ENCODE peak calls at places on chromosomes 3 and 15, in ten cellular contexts. One of them, this sample, is unnamed.

GRCh38 chr15:83030021-83030420 is 18.6 kb upstream of the C15orf40 start:
- DNase-seq in AG10803: no peak
- DNase-seq in mucosa of descending colon: no peak
- DNase-seq in K562: no peak
- DNase-seq in HFFc6: peak
- DNase-seq in AG09309: no peak
- DNase-seq in astrocyte of the cerebellum: peak
- DNase-seq in cardiac fibroblast: no peak
- DNase-seq in stomach: no peak
- DNase-seq in IMR-90: peak
- DNase-seq in this sample: no peak

GRCh38 chr15:45114076-45114750 is at the start of the genes DUOX2 and DUOXA2:
- DNase-seq in AG10803: no peak
- DNase-seq in IMR-90: no peak
- DNase-seq in mucosa of descending colon: no peak
- DNase-seq in astrocyte of the cerebellum: no peak
- DNase-seq in stomach: peak
- DNase-seq in K562: no peak
- DNase-seq in cardiac fibroblast: no peak
- DNase-seq in HFFc6: no peak
- DNase-seq in AG09309: no peak
- DNase-seq in this sample: no peak

GRCh38 chr3:126672340-126672739 is 17.4 kb upstream of the TXNRD3 start:
- DNase-seq in AG10803: no peak
- DNase-seq in HFFc6: no peak
- DNase-seq in stomach: no peak
- DNase-seq in IMR-90: no peak
- DNase-seq in cardiac fibroblast: no peak
- DNase-seq in astrocyte of the cerebellum: no peak
- DNase-seq in mucosa of descending colon: no peak
- DNase-seq in AG09309: no peak
- DNase-seq in K562: no peak
- DNase-seq in this sample: no peak

GRCh38 chr3:179526989-179527391 is 35.7 kb upstream of the ACTL6A start:
- DNase-seq in astrocyte of the cerebellum: peak
- DNase-seq in mucosa of descending colon: no peak
- DNase-seq in AG09309: no peak
- DNase-seq in AG10803: peak
- DNase-seq in stomach: no peak
- DNase-seq in K562: no peak
- DNase-seq in cardiac fibroblast: peak
- DNase-seq in HFFc6: peak
- DNase-seq in IMR-90: peak
- DNase-seq in this sample: no peak

GRCh38 chr3:42739401-42740158 is 33.5 kb downstream of the CCDC13 start:
- DNase-seq in IMR-90: no peak
- DNase-seq in AG09309: no peak
- DNase-seq in HFFc6: no peak
- DNase-seq in stomach: no peak
- DNase-seq in cardiac fibroblast: no peak
- DNase-seq in mucosa of descending colon: no peak
- DNase-seq in astrocyte of the cerebellum: no peak
- DNase-seq in K562: no peak
- DNase-seq in AG10803: no peak
- DNase-seq in this sample: peak

GRCh38 chr3:113498221-113499005 is 16.5 kb downstream of the SPICE1 start:
- DNase-seq in AG10803: peak
- DNase-seq in stomach: no peak
- DNase-seq in cardiac fibroblast: peak
- DNase-seq in K562: no peak
- DNase-seq in mucosa of descending colon: no peak
- DNase-seq in AG09309: no peak
- DNase-seq in IMR-90: peak
- DNase-seq in astrocyte of the cerebellum: peak
- DNase-seq in HFFc6: peak
- DNase-seq in this sample: peak

GRCh38 chr15:64460737-64461576 is 579 bp downstream of the ZNF609 start:
- DNase-seq in HFFc6: peak
- DNase-seq in cardiac fibroblast: peak
- DNase-seq in stomach: no peak
- DNase-seq in K562: peak
- DNase-seq in IMR-90: peak
- DNase-seq in astrocyte of the cerebellum: peak
- DNase-seq in AG09309: peak
- DNase-seq in mucosa of descending colon: peak
- DNase-seq in AG10803: peak
- DNase-seq in this sample: no peak

GRCh38 chr15:52912172-52912571 is 122.0 kb upstream of the ONECUT1 start:
- DNase-seq in stomach: no peak
- DNase-seq in cardiac fibroblast: no peak
- DNase-seq in AG09309: no peak
- DNase-seq in astrocyte of the cerebellum: no peak
- DNase-seq in HFFc6: no peak
- DNase-seq in K562: no peak
- DNase-seq in IMR-90: no peak
- DNase-seq in mucosa of descending colon: no peak
- DNase-seq in AG10803: no peak
- DNase-seq in this sample: no peak

GRCh38 chr15:69032006-69032405 is 17.5 kb downstream of the NOX5 start:
- DNase-seq in mucosa of descending colon: no peak
- DNase-seq in AG10803: no peak
- DNase-seq in cardiac fibroblast: no peak
- DNase-seq in K562: no peak
- DNase-seq in IMR-90: no peak
- DNase-seq in AG09309: no peak
- DNase-seq in stomach: no peak
- DNase-seq in HFFc6: no peak
- DNase-seq in astrocyte of the cerebellum: no peak
- DNase-seq in this sample: no peak

GRCh38 chr15:69027976-69028518 is 13.6 kb downstream of the NOX5 start:
- DNase-seq in K562: no peak
- DNase-seq in IMR-90: no peak
- DNase-seq in HFFc6: no peak
- DNase-seq in mucosa of descending colon: no peak
- DNase-seq in AG09309: no peak
- DNase-seq in cardiac fibroblast: no peak
- DNase-seq in AG10803: no peak
- DNase-seq in astrocyte of the cerebellum: no peak
- DNase-seq in stomach: no peak
- DNase-seq in this sample: no peak

GRCh38 chr15:69032703-69033373 is 18.3 kb downstream of the NOX5 start:
- DNase-seq in IMR-90: no peak
- DNase-seq in AG09309: no peak
- DNase-seq in astrocyte of the cerebellum: no peak
- DNase-seq in cardiac fibroblast: no peak
- DNase-seq in HFFc6: no peak
- DNase-seq in K562: no peak
- DNase-seq in stomach: no peak
- DNase-seq in mucosa of descending colon: no peak
- DNase-seq in AG10803: no peak
- DNase-seq in this sample: no peak

GRCh38 chr15:69034352-69034751 is 19.9 kb downstream of the NOX5 start:
- DNase-seq in IMR-90: peak
- DNase-seq in mucosa of descending colon: no peak
- DNase-seq in cardiac fibroblast: peak
- DNase-seq in K562: no peak
- DNase-seq in AG10803: peak
- DNase-seq in stomach: no peak
- DNase-seq in AG09309: peak
- DNase-seq in HFFc6: peak
- DNase-seq in astrocyte of the cerebellum: peak
- DNase-seq in this sample: peak

DNA sequence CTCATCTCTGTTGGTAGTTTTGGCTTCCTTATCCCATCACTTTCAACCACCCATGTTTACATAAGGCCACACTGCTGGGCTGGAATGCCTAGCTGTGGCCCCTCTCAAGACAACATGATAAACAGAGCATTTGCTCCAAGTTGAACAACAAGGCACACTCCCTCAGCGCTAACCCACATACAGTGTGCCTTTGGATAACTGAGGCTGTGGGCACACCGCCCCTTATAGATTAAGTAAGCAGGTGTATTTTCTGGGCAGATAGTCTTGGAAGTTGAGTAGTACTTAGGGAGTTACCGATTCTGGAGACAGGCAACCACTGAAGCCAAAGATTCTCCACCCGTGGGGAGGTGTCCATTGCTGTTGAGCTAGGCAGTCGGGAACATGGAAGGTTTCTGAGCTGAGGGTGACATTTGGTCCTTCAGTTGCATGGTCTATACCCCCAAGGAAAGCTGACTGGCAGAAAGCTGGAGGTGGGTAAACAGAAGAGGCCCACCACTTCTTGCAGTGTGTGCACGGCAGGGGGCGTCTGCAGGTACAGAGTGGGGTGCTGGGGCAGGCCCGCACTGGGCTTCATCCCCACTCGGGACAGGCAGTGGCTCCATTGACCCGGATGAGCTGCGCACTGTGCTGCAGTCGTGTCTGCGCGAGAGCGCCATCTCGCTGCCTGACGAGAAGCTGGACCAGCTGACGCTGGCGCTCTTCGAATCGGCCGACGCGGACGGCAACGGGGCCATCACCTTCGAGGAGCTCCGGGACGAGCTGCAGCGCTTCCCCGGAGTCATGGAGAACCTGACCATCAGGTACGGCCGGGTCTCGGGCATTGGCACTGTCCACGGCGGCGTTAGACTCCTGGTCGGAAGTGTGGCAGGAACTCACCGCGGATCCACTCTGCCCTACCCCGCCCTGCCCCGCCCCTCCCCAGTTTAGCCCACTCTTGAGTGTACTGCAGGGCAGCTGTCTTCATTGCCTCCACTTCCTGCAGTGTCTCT is 16.8 kb downstream of the NOX5 start:
- DNase-seq in astrocyte of the cerebellum: no peak
- DNase-seq in mucosa of descending colon: peak
- DNase-seq in AG09309: no peak
- DNase-seq in stomach: peak
- DNase-seq in AG10803: peak
- DNase-seq in IMR-90: no peak
- DNase-seq in HFFc6: no peak
- DNase-seq in cardiac fibroblast: peak
- DNase-seq in K562: peak
- DNase-seq in this sample: no peak
- TF ChIP-seq CTCF in astrocyte of the cerebellum: peak
- TF ChIP-seq CTCF in mucosa of descending colon: peak
- TF ChIP-seq CTCF in AG09309: peak
- TF ChIP-seq CTCF in stomach: peak
- TF ChIP-seq CTCF in AG10803: peak
- TF ChIP-seq CTCF in IMR-90: peak
- TF ChIP-seq CTCF in HFFc6: peak
- TF ChIP-seq CTCF in cardiac fibroblast: peak
- TF ChIP-seq CTCF in K562: peak
- TF ChIP-seq CTCF in this sample: peak

GRCh38 chr3:10391391-10391790 is 70.5 kb upstream of the SEC13 start:
- DNase-seq in cardiac fibroblast: no peak
- DNase-seq in IMR-90: no peak
- DNase-seq in AG09309: no peak
- DNase-seq in astrocyte of the cerebellum: no peak
- DNase-seq in AG10803: no peak
- DNase-seq in mucosa of descending colon: no peak
- DNase-seq in K562: no peak
- DNase-seq in stomach: no peak
- DNase-seq in HFFc6: no peak
- DNase-seq in this sample: no peak

GRCh38 chr3:10392906-10393461 is 72.1 kb upstream of the SEC13 start:
- DNase-seq in HFFc6: no peak
- DNase-seq in IMR-90: no peak
- DNase-seq in K562: no peak
- DNase-seq in cardiac fibroblast: no peak
- DNase-seq in astrocyte of the cerebellum: no peak
- DNase-seq in AG10803: no peak
- DNase-seq in AG09309: no peak
- DNase-seq in mucosa of descending colon: no peak
- DNase-seq in stomach: no peak
- DNase-seq in this sample: no peak

GRCh38 chr3:10390641-10391373 is 69.9 kb upstream of the SEC13 start:
- DNase-seq in K562: no peak
- DNase-seq in mucosa of descending colon: no peak
- DNase-seq in HFFc6: no peak
- DNase-seq in AG09309: no peak
- DNase-seq in AG10803: no peak
- DNase-seq in IMR-90: no peak
- DNase-seq in astrocyte of the cerebellum: no peak
- DNase-seq in cardiac fibroblast: no peak
- DNase-seq in stomach: no peak
- DNase-seq in this sample: no peak

GRCh38 chr3:10393514-10393913 is 72.6 kb upstream of the SEC13 start:
- DNase-seq in stomach: no peak
- DNase-seq in AG10803: no peak
- DNase-seq in IMR-90: no peak
- DNase-seq in cardiac fibroblast: no peak
- DNase-seq in mucosa of descending colon: peak
- DNase-seq in K562: no peak
- DNase-seq in AG09309: no peak
- DNase-seq in HFFc6: no peak
- DNase-seq in astrocyte of the cerebellum: no peak
- DNase-seq in this sample: no peak

DNA sequence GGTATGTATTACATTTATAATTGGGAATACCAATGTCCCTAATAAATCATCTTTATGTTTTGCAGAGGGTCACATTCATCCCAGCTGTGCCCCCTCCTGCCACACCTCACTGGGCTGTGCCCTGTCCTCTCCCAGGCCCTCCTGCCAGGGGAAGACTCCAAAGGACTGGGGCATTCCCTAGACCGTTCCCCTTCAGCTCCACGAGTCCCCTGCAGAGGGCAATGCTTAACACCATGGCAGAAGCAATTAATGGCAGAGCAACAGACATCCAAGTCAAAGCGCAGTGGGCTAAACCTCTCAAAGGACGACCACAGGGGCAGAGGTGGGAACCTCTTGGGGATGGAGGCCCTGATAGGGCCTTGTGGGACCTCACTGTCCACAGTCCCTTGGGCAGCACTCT is 71.3 kb upstream of the SEC13 start:
- DNase-seq in astrocyte of the cerebellum: no peak
- DNase-seq in cardiac fibroblast: no peak
- DNase-seq in IMR-90: no peak
- DNase-seq in AG09309: no peak
- DNase-seq in K562: no peak
- DNase-seq in HFFc6: no peak
- DNase-seq in AG10803: no peak
- DNase-seq in mucosa of descending colon: no peak
- DNase-seq in stomach: no peak
- DNase-seq in this sample: no peak
- TF ChIP-seq CTCF in astrocyte of the cerebellum: no peak
- TF ChIP-seq CTCF in cardiac fibroblast: no peak
- TF ChIP-seq CTCF in IMR-90: peak
- TF ChIP-seq CTCF in AG09309: peak
- TF ChIP-seq CTCF in K562: peak
- TF ChIP-seq CTCF in HFFc6: peak
- TF ChIP-seq CTCF in AG10803: peak
- TF ChIP-seq CTCF in mucosa of descending colon: no peak
- TF ChIP-seq CTCF in stomach: no peak
- TF ChIP-seq CTCF in this sample: peak

GRCh38 chr15:99424978-99425665 is 140.7 kb upstream of the MEF2A start:
- DNase-seq in stomach: no peak
- DNase-seq in cardiac fibroblast: peak
- DNase-seq in astrocyte of the cerebellum: peak
- DNase-seq in mucosa of descending colon: peak
- DNase-seq in IMR-90: peak
- DNase-seq in AG10803: peak
- DNase-seq in K562: no peak
- DNase-seq in AG09309: peak
- DNase-seq in HFFc6: peak
- DNase-seq in this sample: no peak

GRCh38 chr15:99424131-99424571 is 141.6 kb upstream of the MEF2A start:
- DNase-seq in stomach: no peak
- DNase-seq in K562: no peak
- DNase-seq in astrocyte of the cerebellum: no peak
- DNase-seq in IMR-90: no peak
- DNase-seq in cardiac fibroblast: no peak
- DNase-seq in HFFc6: no peak
- DNase-seq in mucosa of descending colon: peak
- DNase-seq in AG09309: no peak
- DNase-seq in AG10803: no peak
- DNase-seq in this sample: no peak

GRCh38 chr15:99427210-99427609 is 138.6 kb upstream of the MEF2A start:
- DNase-seq in AG09309: no peak
- DNase-seq in astrocyte of the cerebellum: no peak
- DNase-seq in stomach: no peak
- DNase-seq in mucosa of descending colon: peak
- DNase-seq in HFFc6: no peak
- DNase-seq in IMR-90: no peak
- DNase-seq in AG10803: no peak
- DNase-seq in cardiac fibroblast: no peak
- DNase-seq in K562: no peak
- DNase-seq in this sample: no peak

GRCh38 chr15:99426431-99427105 is 139.2 kb upstream of the MEF2A start:
- DNase-seq in cardiac fibroblast: no peak
- DNase-seq in IMR-90: no peak
- DNase-seq in stomach: no peak
- DNase-seq in AG09309: no peak
- DNase-seq in astrocyte of the cerebellum: no peak
- DNase-seq in HFFc6: no peak
- DNase-seq in AG10803: no peak
- DNase-seq in mucosa of descending colon: peak
- DNase-seq in K562: no peak
- DNase-seq in this sample: no peak

DNA sequence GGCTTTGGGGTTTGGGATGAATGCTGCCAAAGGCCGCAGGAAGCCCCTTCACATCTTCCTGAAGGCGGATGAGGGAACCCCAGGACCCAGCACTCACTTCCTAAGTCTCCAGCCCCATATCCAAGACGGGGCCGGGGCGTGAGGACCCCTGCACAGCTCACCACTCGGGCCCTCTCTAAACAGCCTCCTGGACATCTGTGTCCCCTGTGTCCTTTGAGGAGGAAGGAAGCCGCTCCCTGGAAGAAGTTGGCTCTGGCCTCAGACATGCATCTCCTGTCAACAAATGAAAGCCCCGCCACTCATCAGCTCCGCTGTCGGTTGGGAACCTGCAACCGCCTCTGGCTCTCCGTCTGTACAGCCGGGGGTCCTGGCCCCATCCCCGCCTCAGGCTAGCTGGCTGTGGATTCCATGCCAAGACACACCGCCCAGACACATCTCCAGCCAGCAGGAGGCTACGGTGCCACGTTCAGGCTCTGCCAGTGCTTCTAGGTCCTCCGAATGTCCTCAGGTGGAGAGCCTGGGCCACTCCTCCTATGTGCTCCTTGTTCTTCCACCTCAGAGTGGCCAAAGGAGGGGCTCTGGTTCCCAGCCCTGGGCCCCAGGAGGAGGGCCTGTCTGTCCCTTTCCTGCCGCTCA is 140.0 kb upstream of the MEF2A start:
- DNase-seq in AG10803: no peak
- DNase-seq in AG09309: no peak
- DNase-seq in stomach: peak
- DNase-seq in HFFc6: no peak
- DNase-seq in IMR-90: no peak
- DNase-seq in mucosa of descending colon: peak
- DNase-seq in astrocyte of the cerebellum: no peak
- DNase-seq in cardiac fibroblast: peak
- DNase-seq in K562: no peak
- DNase-seq in this sample: no peak
- TF ChIP-seq CTCF in AG10803: peak
- TF ChIP-seq CTCF in AG09309: peak
- TF ChIP-seq CTCF in stomach: no peak
- TF ChIP-seq CTCF in HFFc6: peak
- TF ChIP-seq CTCF in IMR-90: peak
- TF ChIP-seq CTCF in mucosa of descending colon: no peak
- TF ChIP-seq CTCF in astrocyte of the cerebellum: no peak
- TF ChIP-seq CTCF in cardiac fibroblast: peak
- TF ChIP-seq CTCF in K562: no peak
- TF ChIP-seq CTCF in this sample: peak

GRCh38 chr3:46901061-46901460 is 23.5 kb downstream of the PTH1R start:
- DNase-seq in AG09309: no peak
- DNase-seq in K562: no peak
- DNase-seq in IMR-90: no peak
- DNase-seq in stomach: no peak
- DNase-seq in AG10803: no peak
- DNase-seq in cardiac fibroblast: no peak
- DNase-seq in HFFc6: no peak
- DNase-seq in astrocyte of the cerebellum: no peak
- DNase-seq in mucosa of descending colon: no peak
- DNase-seq in this sample: no peak
- TF ChIP-seq CTCF in AG09309: no peak
- TF ChIP-seq CTCF in K562: no peak
- TF ChIP-seq CTCF in IMR-90: no peak
- TF ChIP-seq CTCF in stomach: no peak
- TF ChIP-seq CTCF in AG10803: no peak
- TF ChIP-seq CTCF in cardiac fibroblast: no peak
- TF ChIP-seq CTCF in HFFc6: no peak
- TF ChIP-seq CTCF in astrocyte of the cerebellum: no peak
- TF ChIP-seq CTCF in mucosa of descending colon: no peak
- TF ChIP-seq CTCF in this sample: no peak